ENCODE peak calls at places on chromosomes 6 and 20, in four cellular contexts. G, N, F and L are unnamed samples.

GRCh38 chr20:7308163-7308562 is 540.7 kb downstream of the BMP2 start:
- DNase-seq in G (no peak), N (no peak), F (no peak), L (no peak)

GRCh38 chr6:93376026-93376540 is 43.3 kb downstream of the EPHA7 start:
- DNase-seq in G (no peak), N (no peak), F (no peak), L (no peak)

GRCh38 chr6:12751694-12752304 is 35.2 kb downstream of the PHACTR1 start:
- DNase-seq in G (peak), N (peak), F (no peak), L (peak)

GRCh38 chr6:39997101-39997635 is 62.9 kb upstream of the MOCS1 start:
- DNase-seq in G (no peak), N (no peak), F (no peak), L (no peak)

GRCh38 chr20:7540018-7540417 is 400.2 kb downstream of the HAO1 start:
- DNase-seq in G (no peak), N (no peak), F (no peak), L (no peak)

GRCh38 chr20:36624068-36624813 is 18.7 kb downstream of the RAB5IF start:
- DNase-seq in G (no peak), N (no peak), F (no peak), L (no peak)

GRCh38 chr6:17315262-17315661 is 34.1 kb downstream of the RBM24 start:
- DNase-seq in G (no peak), N (no peak), F (no peak), L (no peak)

GRCh38 chr6:22800451-22800850 is 231.1 kb downstream of the HDGFL1 start:
- DNase-seq in G (no peak), N (no peak), F (no peak), L (no peak)

GRCh38 chr20:18057106-18057993 is at the start of gene OVOL2:
- DNase-seq in G (peak), N (no peak), F (no peak), L (no peak)

GRCh38 chr6:144150673-144151009 is 324 bp downstream of the STX11 start:
- DNase-seq in G (peak), N (no peak), F (peak), L (peak)

GRCh38 chr20:2693996-2694471 is 1.5 kb downstream of the EBF4 start:
- DNase-seq in G (no peak), N (no peak), F (no peak), L (no peak)

GRCh38 chr6:158467923-158468322 is 92.0 kb upstream of the TMEM181 start:
- DNase-seq in G (no peak), N (no peak), F (no peak), L (no peak)

GRCh38 chr20:6940052-6940451 is 172.6 kb downstream of the BMP2 start:
- DNase-seq in G (peak), N (no peak), F (no peak), L (peak)

GRCh38 chr6:29628419-29629281 is 4.3 kb downstream of the GABBR1 start:
- DNase-seq in G (peak), N (peak), F (peak), L (peak)

GRCh38 chr6:1313755-1314503 is 2.0 kb downstream of the FOXQ1 start:
- DNase-seq in G (peak), N (no peak), F (no peak), L (no peak)

GRCh38 chr6:159038914-159039884 is 5.6 kb downstream of the TAGAP start:
- DNase-seq in G (no peak), N (no peak), F (peak), L (peak)

GRCh38 chr20:51417745-51418529 is 124.6 kb downstream of the NFATC2 start:
- DNase-seq in G (no peak), N (no peak), F (peak), L (peak)

GRCh38 chr6:51855310-51856082 is 231.9 kb downstream of the PKHD1 start:
- DNase-seq in G (peak), N (peak), F (peak), L (peak)

GRCh38 chr6:169780571-169781091 is 29.2 kb downstream of the ERMARD start:
- DNase-seq in G (no peak), N (peak), F (no peak), L (no peak)

GRCh38 chr6:139927236-139927635 is 552.8 kb upstream of the CITED2 start:
- DNase-seq in G (no peak), N (peak), F (peak), L (no peak)

GRCh38 chr6:20350215-20350614 is 51.5 kb upstream of the E2F3 start:
- DNase-seq in G (no peak), N (no peak), F (no peak), L (no peak)

GRCh38 chr6:89616531-89616930 is 22.0 kb downstream of the LYRM2 start:
- DNase-seq in G (no peak), N (no peak), F (no peak), L (no peak)

GRCh38 chr20:51910202-51911050 is 108.1 kb upstream of the SALL4 start:
- DNase-seq in G (peak), N (peak), F (no peak), L (no peak)

GRCh38 chr6:4888841-4889240 is 112.6 kb downstream of the CDYL start:
- DNase-seq in G (no peak), N (no peak), F (no peak), L (no peak)

GRCh38 chr6:149560736-149561135 is 5.4 kb upstream of the GINM1 start:
- DNase-seq in G (peak), N (no peak), F (no peak), L (peak)

GRCh38 chr6:28000351-28001045 is 43.5 kb downstream of the OR2B6 start:
- DNase-seq in G (no peak), N (no peak), F (no peak), L (no peak)

GRCh38 chr20:1326031-1326930 is 2.7 kb downstream of the SDCBP2 start:
- DNase-seq in G (no peak), N (no peak), F (no peak), L (no peak)

GRCh38 chr6:161254754-161255253 is 19.1 kb downstream of the AGPAT4 start:
- DNase-seq in G (peak), N (no peak), F (no peak), L (no peak)

GRCh38 chr6:161257778-161258457 is 15.9 kb downstream of the AGPAT4 start:
- DNase-seq in G (no peak), N (peak), F (no peak), L (no peak)

GRCh38 chr6:161254126-161254753 is 19.6 kb downstream of the AGPAT4 start:
- DNase-seq in G (no peak), N (no peak), F (no peak), L (no peak)

GRCh38 chr6:161256390-161256789 is 17.5 kb downstream of the AGPAT4 start:
- DNase-seq in G (no peak), N (no peak), F (no peak), L (no peak)

DNA sequence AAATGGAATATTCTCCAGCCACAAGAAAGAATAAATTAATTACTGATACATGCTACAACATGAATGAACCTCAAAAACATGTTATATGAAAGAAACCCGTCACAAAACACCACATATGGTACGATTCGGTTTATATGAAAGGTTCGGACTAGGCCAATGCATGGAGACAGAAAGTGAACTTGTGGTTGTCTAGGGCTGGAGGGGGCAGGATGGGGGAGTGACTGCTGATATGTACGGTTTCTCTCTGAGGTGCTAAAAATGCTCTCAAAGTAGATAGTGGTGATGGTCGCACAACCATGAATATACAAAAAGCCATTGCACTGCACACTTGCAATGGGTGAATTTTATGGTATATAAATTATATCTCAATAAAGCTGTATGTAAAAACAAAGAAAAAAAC is 18.3 kb downstream of the AGPAT4 start:
- DNase-seq in G (no peak), N (no peak), F (no peak), L (no peak)
- H3K4me3 ChIP-seq in G (no peak), N (no peak), F (no peak), L (no peak)

GRCh38 chr6:111606620-111607115 is 990 bp upstream of the TRAF3IP2 start:
- DNase-seq in G (no peak), N (no peak), F (no peak), L (peak)
- H3K4me3 ChIP-seq in G (peak), N (no peak), F (peak), L (peak)

DNA sequence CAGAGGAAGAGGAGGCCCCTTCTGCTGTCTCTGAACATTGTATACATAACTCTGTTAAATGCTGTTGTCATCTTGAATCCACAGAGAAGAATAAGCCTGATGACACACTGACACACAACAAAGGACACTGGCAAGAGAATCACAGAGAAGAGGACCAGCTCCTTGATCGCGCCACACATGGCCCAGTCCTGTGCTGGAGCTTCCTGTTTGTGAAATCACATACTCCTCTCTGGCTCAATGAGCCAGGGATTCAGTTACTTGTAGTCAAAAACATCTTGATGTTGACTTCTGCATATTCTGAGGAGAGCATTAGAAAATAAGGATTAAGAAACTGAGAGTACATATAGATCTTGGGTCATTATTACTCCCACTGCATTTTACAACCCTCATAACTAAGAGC is 100.1 kb downstream of the EPB41L2 start:
- DNase-seq in G (no peak), N (no peak), F (no peak), L (no peak)
- H3K4me3 ChIP-seq in G (no peak), N (no peak), F (no peak), L (no peak)

DNA sequence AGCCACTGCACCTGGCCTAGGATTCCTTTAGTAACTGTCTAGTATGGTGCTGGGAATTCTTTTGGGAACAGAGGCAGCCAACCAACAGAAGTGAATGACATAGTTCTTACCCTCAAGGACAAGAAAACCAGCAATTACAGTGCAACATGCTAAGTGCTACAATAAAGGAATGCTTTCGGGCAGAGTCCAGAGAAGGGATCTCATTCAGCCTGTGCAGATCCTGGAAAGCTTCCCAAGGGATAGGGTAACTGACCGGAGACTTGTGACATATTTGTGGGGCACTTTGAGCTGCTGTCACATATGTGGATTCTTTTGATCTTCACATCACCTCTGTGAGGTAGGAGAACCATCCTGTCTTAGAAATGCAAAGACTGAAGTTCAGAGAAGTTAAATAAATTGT is 46.8 kb downstream of the C6orf15 start:
- DNase-seq in G (no peak), N (no peak), F (no peak), L (no peak)
- H3K4me3 ChIP-seq in G (no peak), N (no peak), F (no peak), L (no peak)

GRCh38 chr6:110484321-110484720 is 7.9 kb upstream of the SLC22A16 start:
- DNase-seq in G (no peak), N (no peak), F (no peak), L (no peak)
- H3K4me3 ChIP-seq in G (no peak), N (no peak), F (no peak), L (no peak)

DNA sequence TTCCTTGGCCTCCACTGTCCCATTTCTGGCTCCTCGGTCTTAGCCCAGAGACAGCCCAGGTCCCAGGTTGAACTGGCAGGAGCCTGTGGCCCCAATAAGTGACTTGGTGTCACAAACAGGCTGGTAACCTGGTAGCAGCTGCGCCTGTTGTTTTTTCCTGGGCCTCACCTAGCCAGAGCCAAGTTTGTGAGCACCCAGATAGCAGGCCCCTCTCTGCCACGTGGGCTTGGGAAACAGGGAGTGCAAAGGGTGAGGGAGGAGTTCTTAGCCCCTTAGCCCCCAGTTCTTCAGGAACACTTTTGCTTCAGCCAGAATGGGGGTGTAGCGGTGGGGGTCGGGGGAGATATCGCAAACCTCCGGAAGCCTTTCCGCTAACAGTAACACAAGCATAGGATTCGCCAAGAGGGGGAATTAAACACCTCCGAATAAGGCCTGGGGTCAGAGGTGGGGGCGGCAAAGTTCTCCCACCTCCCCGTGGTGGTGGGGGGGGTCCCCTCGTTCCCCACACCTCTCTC is 760 bp downstream of the C6orf132 start:
- DNase-seq in G (no peak), N (no peak), F (no peak), L (no peak)
- H3K4me3 ChIP-seq in G (peak), N (peak), F (no peak), L (no peak)

GRCh38 chr6:163356324-163356723 is 58.2 kb upstream of the QKI start:
- DNase-seq in G (peak), N (peak), F (no peak), L (no peak)

GRCh38 chr6:163354085-163354484 is 60.4 kb upstream of the QKI start:
- DNase-seq in G (no peak), N (no peak), F (no peak), L (no peak)

GRCh38 chr6:163356743-163357142 is 57.8 kb upstream of the QKI start:
- DNase-seq in G (no peak), N (no peak), F (no peak), L (no peak)

GRCh38 chr6:163354779-163355431 is 59.6 kb upstream of the QKI start:
- DNase-seq in G (no peak), N (no peak), F (no peak), L (no peak)

GRCh38 chr6:163355471-163355991 is 59.0 kb upstream of the QKI start:
- DNase-seq in G (no peak), N (no peak), F (no peak), L (no peak)
- H3K4me3 ChIP-seq in G (no peak), N (no peak), F (no peak), L (no peak)